ENCODE peak calls at places on chromosomes 2 and 18, in ten cellular contexts. I is cardiac fibroblast; X is adrenal gland; D is left kidney; R is CD4-positive, alpha-beta T cell; E is stromal cell of bone marrow; F is skeletal muscle cell; L is M059J; W is GDM1; N is T follicular helper cell. V is an unnamed sample.

GRCh38 chr2:172178035-172178434 is 75.3 kb upstream of the DLX2 start:
- DNase-seq in I (no peak), X (no peak), D (peak), R (no peak), E (no peak), F (no peak), L (peak), W (no peak), N (no peak), V (peak)

GRCh38 chr2:216242365-216242764 is 129.9 kb downstream of the MARCHF4 start:
- DNase-seq in I (peak), X (no peak), D (peak), R (no peak), E (no peak), F (no peak), L (no peak), W (no peak), N (no peak), V (no peak)

GRCh38 chr2:63975437-63976124 is 43.6 kb downstream of the VPS54 start:
- DNase-seq in I (no peak), X (no peak), D (no peak), R (no peak), E (no peak), F (no peak), L (no peak), W (no peak), N (no peak), V (no peak)

GRCh38 chr2:127313359-127313758 is 19.4 kb upstream of the ERCC3 start:
- DNase-seq in I (no peak), X (no peak), D (no peak), R (no peak), E (no peak), F (no peak), L (no peak), W (no peak), N (no peak), V (no peak)

GRCh38 chr18:8337216-8337615 is 272.0 kb upstream of the RAB12 start:
- DNase-seq in I (no peak), X (no peak), D (no peak), R (no peak), E (no peak), F (no peak), L (no peak), W (no peak), N (no peak), V (no peak)

GRCh38 chr18:69882965-69883668 is 64.6 kb downstream of the CD226 start:
- DNase-seq in I (no peak), X (no peak), D (no peak), R (no peak), E (no peak), F (no peak), L (no peak), W (no peak), N (no peak), V (no peak)

GRCh38 chr2:31217465-31218200 is at the start of gene CAPN14:
- DNase-seq in I (no peak), X (no peak), D (no peak), R (no peak), E (no peak), F (no peak), L (peak), W (no peak), N (no peak), V (no peak)

GRCh38 chr2:127771756-127772155 is 39.2 kb downstream of the WDR33 start:
- DNase-seq in I (peak), X (no peak), D (no peak), R (no peak), E (no peak), F (no peak), L (peak), W (no peak), N (no peak), V (peak)

GRCh38 chr18:59787998-59788875 is 91.0 kb upstream of the CCBE1 start:
- DNase-seq in I (peak), X (no peak), D (no peak), R (no peak), E (peak), F (peak), L (peak), W (no peak), N (no peak), V (peak)

GRCh38 chr18:49168281-49168680 is 217.5 kb upstream of the SMAD7 start:
- DNase-seq in I (no peak), X (no peak), D (no peak), R (no peak), E (no peak), F (no peak), L (no peak), W (no peak), N (no peak), V (no peak)

GRCh38 chr18:55541571-55541970 is 46.4 kb downstream of the TCF4 start:
- DNase-seq in I (no peak), X (no peak), D (no peak), R (no peak), E (no peak), F (no peak), L (no peak), W (no peak), N (no peak), V (no peak)

GRCh38 chr2:223916181-223916900 is 28.8 kb downstream of the WDFY1 start:
- DNase-seq in I (no peak), X (no peak), D (no peak), R (no peak), E (no peak), F (no peak), L (no peak), W (no peak), N (no peak), V (no peak)

GRCh38 chr18:55699233-55699765 is 111.3 kb upstream of the TCF4 start:
- DNase-seq in I (peak), X (no peak), D (peak), R (no peak), E (no peak), F (peak), L (no peak), W (no peak), N (no peak), V (no peak)

V was measured in HS-5.